ENCODE peak calls at places on chromosomes 2 and 18, in four cellular contexts. Y is GM23338, A is foreskin melanocyte, R is B cell. M is an unnamed sample.

GRCh38 chr2:9889812-9890261 is 46.6 kb downstream of the TAF1B start:
- DNase-seq in Y (no peak), A (no peak), R (no peak), M (no peak)

GRCh38 chr18:77065221-77065981 is 67.2 kb downstream of the MBP start:
- DNase-seq in Y (no peak), A (no peak), R (peak), M (peak)

GRCh38 chr2:108535380-108535677 is 1.1 kb downstream of the LIMS1 start:
- DNase-seq in Y (peak), A (no peak), R (no peak), M (no peak)

GRCh38 chr2:218285604-218286003 is 6.7 kb downstream of the TMBIM1 start:
- DNase-seq in Y (no peak), A (no peak), R (no peak), M (no peak)

GRCh38 chr18:40159141-40160017 is 1795.7 kb upstream of the PIK3C3 start:
- DNase-seq in Y (peak), A (no peak), R (no peak), M (no peak)

GRCh38 chr2:54903736-54904554 is 146.3 kb downstream of the RTN4 start:
- DNase-seq in Y (no peak), A (peak), R (no peak), M (peak)

GRCh38 chr2:191222507-191222906 is 22.7 kb upstream of the MYO1B start:
- DNase-seq in Y (no peak), A (no peak), R (no peak), M (no peak)

GRCh38 chr2:8847400-8847799 is 10.0 kb upstream of the KIDINS220 start:
- DNase-seq in Y (no peak), A (peak), R (no peak), M (no peak)

M was measured in Peyer's patch.